ENCODE peak calls at places on chromosomes 16 and 17, in eight cellular contexts. P, L, Q, C, D, Y, H and O are unnamed samples.
A peak's percentile ranks its signal among the peaks of the same experiment; 100 is the strongest.

GRCh38 chr17:33292981-33293867 is at the start of gene ASIC2:
- DNase-seq in C (no peak), Y (no peak), P (no peak), L (no peak), D (no peak), H (no peak), Q (peak; percentile 66), O (peak; percentile 52)

GRCh38 chr16:69490707-69491324 is 66.4 kb downstream of the CYB5B start:
- DNase-seq in P (no peak), H (no peak), L (no peak), Q (no peak), Y (no peak), D (no peak), C (no peak), O (peak; percentile 10)

GRCh38 chr16:86218479-86219170 is 291.7 kb upstream of the FOXF1 start:
- DNase-seq in L (no peak), C (no peak), P (no peak), Q (no peak), D (no peak), Y (no peak), H (no peak), O (no peak)

GRCh38 chr17:39174907-39175694 is 9.1 kb upstream of the ARL5C start:
- DNase-seq in L (peak; percentile 76), Y (peak; percentile 72), H (peak; percentile 10), P (peak; percentile 63), Q (peak; percentile 90), D (peak; percentile 57), C (peak; percentile 74), O (peak; percentile 28)

GRCh38 chr17:81453712-81454111 is 58.5 kb downstream of the BAHCC1 start:
- DNase-seq in C (no peak), L (no peak), P (no peak), Y (no peak), D (no peak), Q (no peak), H (no peak), O (no peak)

GRCh38 chr16:75805946-75806345 is 79.7 kb upstream of the CPHXL start:
- DNase-seq in P (no peak), C (no peak), Y (no peak), Q (no peak), H (no peak), D (no peak), L (no peak), O (no peak)

GRCh38 chr16:11297492-11298142 is 16.5 kb upstream of the PRM1 start:
- DNase-seq in L (peak; percentile 54), C (peak; percentile 28), Y (peak; percentile 90), D (peak; percentile 84), P (no peak), H (peak; percentile 23), Q (peak; percentile 69), O (peak; percentile 70)

GRCh38 chr17:28662527-28662829 is 473 bp downstream of the SUPT6H start:
- DNase-seq in C (no peak), H (no peak), D (no peak), L (no peak), P (no peak), Y (no peak), Q (no peak), O (no peak)

GRCh38 chr16:25045696-25046381 is 30.7 kb upstream of the ARHGAP17 start:
- DNase-seq in H (peak; percentile 16), L (no peak), D (no peak), P (peak; percentile 50), C (peak; percentile 65), Y (peak; percentile 87), Q (no peak), O (no peak)

GRCh38 chr16:69150146-69150865 is 17.9 kb downstream of the UTP4 start:
- DNase-seq in Q (peak; percentile 88), L (peak; percentile 32), H (peak; percentile 62), P (peak; percentile 65), C (peak; percentile 84), D (peak; percentile 73), Y (peak; percentile 86), O (peak; percentile 59)

GRCh38 chr16:79723583-79724168 is 123.1 kb upstream of the MAF start:
- DNase-seq in H (no peak), Q (no peak), D (no peak), L (no peak), Y (no peak), C (no peak), P (no peak), O (no peak)

GRCh38 chr16:58678716-58679115 is 5.9 kb downstream of the SLC38A7 start:
- DNase-seq in P (peak; percentile 32), Y (no peak), D (peak; percentile 66), H (peak; percentile 71), Q (no peak), L (no peak), C (peak; percentile 43), O (no peak)

GRCh38 chr17:41553176-41553575 is 18.7 kb downstream of the KRT9 start:
- DNase-seq in P (no peak), Q (no peak), Y (no peak), C (peak; percentile 36), D (no peak), H (peak; percentile 20), L (no peak), O (no peak)

GRCh38 chr17:73331060-73331459 is 19.3 kb upstream of the CDC42EP4 start:
- DNase-seq in P (no peak), C (no peak), Y (no peak), D (no peak), Q (no peak), H (no peak), L (no peak), O (no peak)

GRCh38 chr16:3980311-3981111 is 100.0 kb upstream of the CREBBP start:
- DNase-seq in H (peak; percentile 65), P (no peak), D (no peak), L (no peak), Y (peak; percentile 79), Q (no peak), C (peak; percentile 70), O (no peak)

GRCh38 chr16:85728879-85729278 is 22.0 kb downstream of the C16orf74 start:
- DNase-seq in L (no peak), C (peak; percentile 31), D (no peak), Y (no peak), P (no peak), H (no peak), Q (no peak), O (no peak)

GRCh38 chr16:10834130-10834529 is 15.5 kb upstream of the TVP23A start:
- DNase-seq in Y (no peak), D (no peak), H (no peak), P (no peak), C (no peak), L (no peak), Q (no peak), O (no peak)

GRCh38 chr17:65531508-65532431 is 29.7 kb downstream of the AXIN2 start:
- DNase-seq in P (no peak), C (no peak), L (no peak), Q (peak; percentile 51), D (peak; percentile 30), H (no peak), Y (peak; percentile 72), O (peak; percentile 49)

GRCh38 chr16:4319454-4319853 is 3.6 kb downstream of the GLIS2 start:
- DNase-seq in D (no peak), P (no peak), Q (no peak), Y (peak; percentile 43), C (no peak), H (no peak), L (peak; percentile 43), O (no peak)

GRCh38 chr17:16304832-16305231 is 48.4 kb downstream of the CENPV start:
- DNase-seq in D (no peak), Q (peak; percentile 22), P (peak; percentile 42), L (no peak), H (no peak), C (peak; percentile 57), Y (peak; percentile 46), O (no peak)

GRCh38 chr16:53908731-53909130 is 204.8 kb downstream of the FTO start:
- DNase-seq in L (no peak), Y (peak; percentile 80), P (no peak), Q (no peak), C (no peak), H (no peak), D (no peak), O (no peak)

GRCh38 chr16:11629071-11630030 is 38.9 kb upstream of the SNN start:
- DNase-seq in D (no peak), Y (no peak), H (no peak), C (no peak), P (no peak), Q (no peak), L (no peak), O (no peak)

GRCh38 chr17:5785343-5785742 is 201.0 kb upstream of the NLRP1 start:
- DNase-seq in Q (no peak), H (peak; percentile 71), C (peak; percentile 90), Y (no peak), P (no peak), D (no peak), L (no peak), O (no peak)

GRCh38 chr17:46818929-46819859 is 702 bp upstream of the WNT3 start:
- DNase-seq in P (no peak), D (no peak), Y (no peak), H (no peak), L (no peak), C (no peak), Q (no peak), O (no peak)

GRCh38 chr17:36862116-36862920 is 75.0 kb upstream of the LHX1 start:
- DNase-seq in C (no peak), H (no peak), Q (no peak), P (no peak), L (no peak), Y (no peak), D (no peak), O (no peak)

GRCh38 chr16:88102597-88102996 is 151.4 kb downstream of the BANP start:
- DNase-seq in C (no peak), P (no peak), D (no peak), L (no peak), Q (no peak), Y (no peak), H (no peak), O (no peak)

GRCh38 chr17:77880702-77881450 is 77.6 kb upstream of the TNRC6C start:
- DNase-seq in Y (no peak), P (no peak), D (no peak), C (no peak), L (no peak), H (no peak), Q (no peak), O (no peak)

GRCh38 chr17:48621410-48622387 is 4.5 kb downstream of the HOXB9 start:
- DNase-seq in D (no peak), P (no peak), H (no peak), Y (no peak), L (no peak), C (no peak), Q (no peak), O (no peak)

GRCh38 chr17:28466521-28467048 is 6.9 kb upstream of the SLC13A2 start:
- DNase-seq in C (no peak), Q (peak; percentile 40), L (no peak), Y (peak; percentile 73), H (no peak), P (no peak), D (no peak), O (no peak)

GRCh38 chr16:80362816-80363215 is 178.0 kb upstream of the DYNLRB2 start:
- DNase-seq in H (no peak), Q (no peak), L (no peak), P (no peak), C (no peak), D (no peak), Y (no peak), O (no peak)

GRCh38 chr17:19410875-19411291 is at the start of gene RNF112:
- DNase-seq in C (peak; percentile 42), P (no peak), Q (no peak), L (no peak), H (peak; percentile 45), Y (no peak), D (no peak), O (peak; percentile 29)

GRCh38 chr16:86464044-86464443 is 46.3 kb upstream of the FOXF1 start:
- DNase-seq in C (no peak), Q (no peak), Y (no peak), H (no peak), L (no peak), P (no peak), D (no peak), O (no peak)

GRCh38 chr17:28499366-28499668 is 6.8 kb upstream of the FOXN1 start:
- DNase-seq in L (no peak), Q (no peak), Y (no peak), H (no peak), D (no peak), C (no peak), P (no peak), O (no peak)

GRCh38 chr16:58634265-58634802 is 4.7 kb upstream of the CNOT1 start:
- DNase-seq in P (no peak), H (no peak), D (no peak), Y (no peak), Q (no peak), C (no peak), L (no peak), O (no peak)